ENCODE peak calls at places on chromosomes 13 and 19, in eight cellular contexts. B is GM23248, G is mammary epithelial cell, T is tibial nerve, I is left lung, N is SK-N-SH, L is testis, S is substantia nigra. P is an unnamed sample.

GRCh38 chr19:43798546-43799409 is 3.5 kb downstream of the LYPD5 start:
- DNase-seq in G (peak; percentile 90), T (no peak), B (peak; percentile 63), L (no peak), N (peak; percentile 65), S (no peak), I (peak; percentile 66), P (peak; percentile 52)

GRCh38 chr13:108656742-108657141 is 27.3 kb downstream of the MYO16 start:
- DNase-seq in L (no peak), N (no peak), I (no peak), S (no peak), B (no peak), T (no peak), G (no peak), P (no peak)

GRCh38 chr13:30870049-30870884 is 35.8 kb upstream of the MEDAG start:
- DNase-seq in L (peak; percentile 65), N (no peak), T (peak; percentile 93), G (peak; percentile 86), I (peak; percentile 64), S (no peak), B (peak; percentile 99), P (no peak)

GRCh38 chr13:45737571-45738002 is 35.5 kb downstream of the CBY2 start:
- DNase-seq in G (no peak), T (no peak), B (no peak), S (no peak), L (no peak), N (no peak), I (no peak), P (no peak)

GRCh38 chr19:3573162-3573857 is 566 bp downstream of the HMG20B start:
- DNase-seq in N (no peak), T (no peak), G (no peak), B (peak; percentile 66), I (no peak), S (no peak), L (no peak), P (no peak)

GRCh38 chr13:113879017-113879416 is 15.1 kb upstream of the GAS6 start:
- DNase-seq in L (no peak), G (no peak), B (no peak), I (no peak), N (no peak), S (no peak), T (no peak), P (no peak)

GRCh38 chr19:1147934-1148549 is 26.0 kb downstream of the SBNO2 start:
- DNase-seq in L (no peak), I (no peak), N (no peak), G (no peak), B (no peak), T (no peak), S (no peak), P (no peak)

GRCh38 chr19:54133312-54133956 is 4.1 kb upstream of the CNOT3 start:
- DNase-seq in G (no peak), T (no peak), N (no peak), S (no peak), L (no peak), I (no peak), B (no peak), P (no peak)

GRCh38 chr13:74747186-74747955 is 613.2 kb upstream of the KLF12 start:
- DNase-seq in S (no peak), B (no peak), L (no peak), G (no peak), N (no peak), I (no peak), T (no peak), P (no peak)

GRCh38 chr13:49026851-49027250 is 51.1 kb downstream of the FNDC3A start:
- DNase-seq in N (no peak), T (no peak), G (no peak), L (no peak), I (no peak), S (no peak), B (no peak), P (no peak)

DNA sequence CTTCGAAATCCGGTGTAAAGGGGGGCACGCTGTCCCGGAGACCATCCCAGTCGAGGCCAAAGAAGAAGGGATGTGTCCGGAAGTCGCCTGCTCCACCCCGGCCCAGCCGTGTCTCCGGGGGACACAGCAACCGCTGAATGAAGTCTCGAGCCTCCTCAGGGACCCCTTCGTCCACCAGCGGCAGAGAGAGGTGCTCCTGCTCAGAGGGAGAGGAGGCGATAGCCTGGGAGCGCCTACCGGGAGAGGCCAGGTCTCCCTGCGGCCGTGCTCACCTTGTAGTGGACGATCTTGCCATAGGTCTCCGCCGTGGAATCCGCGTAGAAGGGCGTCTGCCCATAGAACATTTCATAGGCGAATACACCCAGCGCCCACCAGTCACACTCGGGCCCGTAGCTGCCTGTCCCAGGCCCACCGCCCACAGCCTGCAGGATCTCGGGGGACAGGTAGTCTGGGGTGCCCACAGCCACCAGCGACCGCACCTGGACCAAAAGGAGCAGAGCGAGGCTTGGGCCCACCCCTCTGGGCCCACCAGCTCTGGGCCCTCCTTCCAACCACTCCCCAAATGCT is 4.8 kb downstream of the DMPK start:
- DNase-seq in S (no peak), N (no peak), B (no peak), T (no peak), G (no peak), L (no peak), I (no peak), P (no peak)
- H3K27ac ChIP-seq in S (no peak overlapping the region), N (no peak overlapping the region), B (no peak overlapping the region), T (no peak overlapping the region), G (no peak overlapping the region), L (no peak overlapping the region), I (no peak overlapping the region), P (no peak overlapping the region)

DNA sequence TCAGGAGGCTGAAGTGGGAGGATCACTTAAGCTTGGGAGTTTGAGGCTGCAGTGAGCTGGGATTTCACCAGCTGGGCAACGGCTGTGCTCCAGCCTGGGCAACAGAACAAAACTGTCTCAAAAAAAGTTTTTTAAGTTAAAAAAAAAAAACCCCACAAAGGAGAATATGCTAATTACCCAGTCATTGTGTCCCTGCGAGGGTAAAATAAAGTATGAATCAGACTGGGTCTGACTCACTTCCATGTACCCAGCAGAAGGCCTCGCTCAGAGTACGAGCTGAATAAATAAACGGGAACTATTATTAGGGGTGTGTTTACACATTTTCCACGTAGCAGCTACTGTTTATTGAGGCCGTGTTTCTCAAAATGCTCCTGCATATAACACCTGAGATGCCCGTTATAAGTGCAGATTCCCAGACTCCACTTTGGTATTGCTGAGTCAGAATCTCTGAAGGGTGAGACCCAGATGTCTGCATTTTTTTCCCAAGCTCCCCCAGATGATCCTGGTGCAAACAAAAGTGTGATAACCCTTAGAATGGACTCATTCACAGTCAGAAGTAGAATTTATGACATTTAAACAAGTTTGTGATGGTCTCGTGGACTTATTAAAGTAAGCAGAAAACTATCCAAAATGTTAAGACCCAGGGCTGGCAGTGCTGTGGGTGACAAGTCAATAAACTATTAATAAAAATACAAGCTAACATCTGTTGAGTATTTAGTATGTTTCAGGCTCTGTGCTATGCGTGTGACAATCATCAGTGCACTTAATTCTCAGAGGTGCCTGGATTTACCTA is 28.2 kb downstream of the KCNC3 start:
- DNase-seq in T (no peak), L (no peak), G (peak; percentile 51), B (peak; percentile 83), N (no peak), S (no peak), I (no peak), P (no peak)
- H3K27ac ChIP-seq in T (no peak overlapping the region), L (no peak overlapping the region), G (no peak overlapping the region), B (no peak overlapping the region), N (no peak overlapping the region), S (no peak overlapping the region), I (no peak overlapping the region), P (no peak overlapping the region)

GRCh38 chr19:18456974-18457373 is 19.0 kb upstream of the ISYNA1 start:
- DNase-seq in B (peak; percentile 75), S (no peak), N (no peak), I (no peak), L (peak; percentile 77), T (peak; percentile 65), G (no peak), P (no peak)

GRCh38 chr19:18461471-18461870 is 23.5 kb upstream of the ISYNA1 start:
- DNase-seq in L (no peak), B (no peak), G (no peak), I (no peak), T (no peak), S (no peak), N (no peak), P (no peak)

GRCh38 chr19:18457478-18458331 is 19.8 kb upstream of the ISYNA1 start:
- DNase-seq in I (no peak), S (no peak), L (no peak), T (no peak), N (no peak), G (no peak), B (no peak), P (no peak)

GRCh38 chr19:18460900-18461299 is 23.0 kb upstream of the ISYNA1 start:
- DNase-seq in T (no peak), G (no peak), N (no peak), I (no peak), B (no peak), S (no peak), L (no peak), P (no peak)

DNA sequence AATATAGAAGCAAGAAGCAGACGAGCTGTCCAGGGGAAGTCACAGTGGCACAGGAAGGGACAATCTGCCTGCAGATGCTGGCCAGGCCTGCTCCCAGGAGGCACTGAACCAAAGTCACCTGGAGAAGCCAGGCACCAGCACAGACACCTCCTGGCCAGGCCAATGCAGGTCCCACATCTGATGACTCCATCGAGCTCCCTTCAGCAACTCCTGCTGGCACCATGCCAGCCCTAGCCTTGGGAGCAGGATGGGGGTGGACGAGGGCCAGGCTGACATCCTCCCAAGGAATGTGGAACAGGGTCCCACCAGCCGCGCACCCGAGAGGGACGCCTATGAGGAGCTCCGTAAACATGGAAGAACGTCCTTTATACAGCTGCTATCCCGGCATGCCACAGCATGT is 22.4 kb upstream of the ISYNA1 start:
- DNase-seq in N (no peak), I (no peak), B (peak; percentile 77), S (no peak), L (peak; percentile 59), G (peak; percentile 65), T (peak; percentile 51), P (no peak)
- H3K27ac ChIP-seq in N (peak overlapping the region; percentile 2), I (peak overlapping the region; percentile 47), B (peak overlapping the region; percentile 66), S (peak overlapping the region; percentile 30), L (no peak overlapping the region), G (peak overlapping the region; percentile 52), T (peak overlapping the region; percentile 54), P (peak overlapping the region; percentile 31)

GRCh38 chr19:11578342-11579142 is 1.1 kb upstream of the ACP5 start:
- DNase-seq in I (peak; percentile 93), L (peak; percentile 59), T (peak; percentile 52), B (no peak), G (no peak), S (no peak), N (peak; percentile 43), P (no peak)
- H3K27ac ChIP-seq in I (peak overlapping the region; percentile 68), L (no peak overlapping the region), T (no peak overlapping the region), B (no peak overlapping the region), G (no peak overlapping the region), S (no peak overlapping the region), N (no peak overlapping the region), P (no peak overlapping the region)

DNA sequence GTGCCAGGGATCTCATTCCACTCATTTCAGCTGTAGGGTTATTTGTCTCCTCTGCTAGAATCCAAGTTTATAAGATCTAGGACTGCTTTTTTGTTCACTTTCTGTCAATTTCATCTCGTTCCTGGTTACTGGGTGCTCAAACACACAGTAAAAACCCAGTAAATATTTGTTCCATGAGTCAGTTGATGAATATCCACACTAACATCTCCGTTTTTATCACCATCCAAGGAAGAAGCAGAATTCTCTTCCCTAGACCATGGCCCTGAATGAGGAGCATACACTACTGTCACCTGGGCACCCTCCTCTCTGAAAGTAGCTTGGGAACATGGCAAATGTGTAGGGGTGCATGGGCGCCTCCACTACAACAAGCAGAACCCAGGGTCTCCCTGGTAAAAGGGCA is 390.8 kb downstream of the FOXO1 start:
- DNase-seq in B (peak; percentile 25), I (no peak), N (no peak), S (no peak), L (no peak), T (no peak), G (no peak), P (no peak)
- H3K27ac ChIP-seq in B (no peak overlapping the region), I (no peak overlapping the region), N (no peak overlapping the region), S (no peak overlapping the region), L (no peak overlapping the region), T (no peak overlapping the region), G (no peak overlapping the region), P (no peak overlapping the region)